ENCODE peak calls at places on chromosomes 4 and X, in seven cellular contexts. M, L, H, S, Z, A and Q are unnamed samples.

GRCh38 chr4:6992728-6993655 is 50.2 kb upstream of the TADA2B start:
- DNase-seq in M (no peak), L (no peak), H (no peak), S (no peak), Z (no peak), A (peak), Q (no peak)

GRCh38 chr4:85209161-85209560 is 242.7 kb upstream of the WDFY3 start:
- DNase-seq in M (no peak), L (no peak), H (no peak), S (no peak), Z (no peak), A (no peak), Q (no peak)

GRCh38 chrX:22399793-22400192 is 127.1 kb downstream of the CBLL2 start:
- DNase-seq in M (no peak), L (no peak), H (no peak), S (no peak), Z (no peak), A (no peak), Q (no peak)

GRCh38 chr4:34733185-34733916 is 1511.0 kb downstream of the ARAP2 start:
- DNase-seq in M (no peak), L (no peak), H (no peak), S (no peak), Z (no peak), A (no peak), Q (no peak)

GRCh38 chrX:44569122-44569521 is 26.5 kb upstream of the FUNDC1 start:
- DNase-seq in M (no peak), L (no peak), H (no peak), S (no peak), Z (no peak), A (no peak), Q (no peak)

GRCh38 chrX:16671005-16671404 is 21.0 kb downstream of the S100G start:
- DNase-seq in M (no peak), L (no peak), H (peak), S (no peak), Z (no peak), A (no peak), Q (no peak)

GRCh38 chr4:6749340-6750171 is 33.0 kb upstream of the KIAA0232 start:
- DNase-seq in M (peak), L (no peak), H (peak), S (peak), Z (peak), A (peak), Q (peak)

GRCh38 chr4:155433636-155434360 is 57.0 kb upstream of the MAP9 start:
- DNase-seq in M (no peak), L (no peak), H (no peak), S (no peak), Z (no peak), A (no peak), Q (no peak)

GRCh38 chr4:159498371-159499115 is 395.7 kb downstream of the RAPGEF2 start:
- DNase-seq in M (no peak), L (no peak), H (no peak), S (no peak), Z (no peak), A (no peak), Q (no peak)

GRCh38 chrX:20265726-20266681 is 705 bp downstream of the RPS6KA3 start:
- DNase-seq in M (no peak), L (peak), H (peak), S (peak), Z (peak), A (no peak), Q (peak)

GRCh38 chr4:150583287-150584197 is 1.6 kb downstream of the MAB21L2 start:
- DNase-seq in M (no peak), L (peak), H (no peak), S (peak), Z (peak), A (no peak), Q (no peak)

GRCh38 chr4:140726776-140727500 is 29.2 kb downstream of the TBC1D9 start:
- DNase-seq in M (no peak), L (no peak), H (peak), S (no peak), Z (no peak), A (no peak), Q (no peak)

GRCh38 chr4:102551946-102552575 is 50.9 kb downstream of the NFKB1 start:
- DNase-seq in M (no peak), L (no peak), H (no peak), S (no peak), Z (no peak), A (no peak), Q (no peak)

GRCh38 chr4:167715176-167715575 is 377.2 kb upstream of the ANXA10 start:
- DNase-seq in M (no peak), L (no peak), H (no peak), S (no peak), Z (no peak), A (no peak), Q (no peak)

GRCh38 chr4:151195801-151196200 is 81.2 kb upstream of the PRSS48 start:
- DNase-seq in M (no peak), L (no peak), H (peak), S (no peak), Z (no peak), A (no peak), Q (no peak)

GRCh38 chrX:2449135-2449886 is 51.5 kb downstream of the DHRSX start:
- DNase-seq in M (no peak), L (no peak), H (no peak), S (no peak), Z (no peak), A (no peak), Q (no peak)

GRCh38 chr4:39821951-39822350 is 124.0 kb downstream of the UBE2K start:
- DNase-seq in M (no peak), L (no peak), H (no peak), S (no peak), Z (no peak), A (no peak), Q (no peak)

GRCh38 chrX:51608071-51608470 is 10.6 kb downstream of the CENPVL3 start:
- DNase-seq in M (no peak), L (no peak), H (no peak), S (no peak), Z (no peak), A (no peak), Q (no peak)

GRCh38 chr4:42638276-42638675 is 18.6 kb downstream of the ATP8A1 start:
- DNase-seq in M (no peak), L (no peak), H (no peak), S (no peak), Z (no peak), A (no peak), Q (no peak)

GRCh38 chrX:49268702-49269009 is 937 bp upstream of the PPP1R3F start:
- DNase-seq in M (no peak), L (no peak), H (no peak), S (no peak), Z (no peak), A (no peak), Q (no peak)

GRCh38 chr4:165294907-165295306 is 32.6 kb upstream of the MSMO1 start:
- DNase-seq in M (no peak), L (no peak), H (no peak), S (no peak), Z (no peak), A (no peak), Q (no peak)

GRCh38 chrX:108090474-108091265 is 672 bp downstream of the PSMD10 start:
- DNase-seq in M (no peak), L (no peak), H (peak), S (no peak), Z (no peak), A (no peak), Q (no peak)

GRCh38 chr4:38190717-38191178 is 230.6 kb downstream of the PTTG2 start:
- DNase-seq in M (no peak), L (peak), H (no peak), S (no peak), Z (no peak), A (no peak), Q (no peak)

GRCh38 chr4:145735330-145735638 is 55.3 kb downstream of the C4orf51 start:
- DNase-seq in M (no peak), L (no peak), H (peak), S (no peak), Z (no peak), A (no peak), Q (no peak)

GRCh38 chr4:145734051-145734450 is 54.1 kb downstream of the C4orf51 start:
- DNase-seq in M (no peak), L (no peak), H (no peak), S (no peak), Z (no peak), A (no peak), Q (no peak)

GRCh38 chr4:145732416-145732815 is 52.5 kb downstream of the C4orf51 start:
- DNase-seq in M (no peak), L (peak), H (no peak), S (peak), Z (no peak), A (no peak), Q (no peak)

GRCh38 chr4:145732001-145732400 is 52.1 kb downstream of the C4orf51 start:
- DNase-seq in M (no peak), L (no peak), H (no peak), S (no peak), Z (no peak), A (no peak), Q (no peak)

DNA sequence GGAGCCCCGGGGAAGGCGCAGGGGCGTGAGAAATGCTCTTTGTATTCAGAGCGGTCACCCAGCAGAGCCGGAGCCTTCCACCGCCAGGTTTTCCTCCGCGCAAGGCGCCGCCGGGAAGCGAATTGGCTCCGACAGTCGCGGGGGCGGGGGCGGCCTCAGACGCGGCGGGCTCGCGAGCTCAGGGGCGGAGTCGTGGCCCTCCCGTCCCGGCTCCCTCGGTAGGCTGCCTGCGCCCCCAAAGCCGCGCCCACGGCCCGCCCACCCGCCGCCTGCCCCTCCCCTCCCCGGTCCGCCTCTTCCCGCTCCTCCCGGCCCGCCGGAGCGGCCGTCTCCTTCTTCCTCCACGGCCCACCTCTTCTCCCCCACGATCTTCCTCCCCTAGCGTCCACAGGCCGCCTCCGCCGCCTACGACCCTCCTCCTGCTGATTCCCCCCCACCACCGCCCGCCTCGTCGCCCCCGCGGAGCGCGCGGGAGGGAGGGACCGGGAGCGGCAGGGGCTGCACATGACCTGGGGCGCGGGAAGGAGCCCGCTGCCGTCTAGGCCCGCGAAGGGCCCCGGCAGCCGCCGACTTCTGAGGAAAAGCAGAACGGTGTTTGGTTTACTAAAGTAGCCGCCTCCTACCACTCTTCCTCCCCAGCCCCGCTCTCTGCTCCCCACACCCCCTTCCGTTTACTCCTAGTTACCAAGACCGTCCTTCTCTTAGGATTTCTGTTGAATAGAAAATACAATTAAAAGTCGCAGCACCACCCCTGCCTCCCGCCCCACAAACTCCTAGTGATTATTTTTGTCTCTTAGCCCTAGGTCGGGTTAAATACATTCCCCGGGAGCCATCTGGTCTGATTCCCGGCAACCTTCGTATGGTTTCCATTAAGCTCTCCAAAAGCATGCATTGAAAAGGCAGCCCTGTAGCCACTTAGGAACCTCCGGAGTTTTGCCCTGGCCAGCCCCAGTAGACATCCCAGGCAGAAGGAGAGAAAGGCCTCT is 53.2 kb downstream of the C4orf51 start:
- DNase-seq in M (peak), L (peak), H (peak), S (peak), Z (peak), A (peak), Q (peak)
- TF ChIP-seq POLR2A in M (peak), L (peak), H (peak), S (peak), Z (peak), A (no peak), Q (peak)

GRCh38 chr4:168846414-168846813 is 163.6 kb downstream of the CBR4 start:
- DNase-seq in M (no peak), L (no peak), H (no peak), S (no peak), Z (no peak), A (no peak), Q (no peak)
- H3K27ac ChIP-seq in M (peak), L (no peak), H (no peak), S (peak), Z (no peak), A (peak), Q (no peak)

GRCh38 chr4:158161561-158162354 is 11.1 kb downstream of the GASK1B start:
- DNase-seq in M (no peak), L (no peak), H (peak), S (no peak), Z (no peak), A (no peak), Q (no peak)
- TF ChIP-seq EP300 in M (peak), L (no peak), H (peak), S (no peak), Z (peak), A (no peak), Q (no peak)

GRCh38 chrX:38305971-38306370 is 21.3 kb downstream of the RPGR start:
- DNase-seq in M (no peak), L (no peak), H (no peak), S (no peak), Z (no peak), A (no peak), Q (no peak)
- TF ChIP-seq POLR2A in M (no peak), L (no peak), H (no peak), S (no peak), Z (no peak), A (no peak), Q (no peak)

DNA sequence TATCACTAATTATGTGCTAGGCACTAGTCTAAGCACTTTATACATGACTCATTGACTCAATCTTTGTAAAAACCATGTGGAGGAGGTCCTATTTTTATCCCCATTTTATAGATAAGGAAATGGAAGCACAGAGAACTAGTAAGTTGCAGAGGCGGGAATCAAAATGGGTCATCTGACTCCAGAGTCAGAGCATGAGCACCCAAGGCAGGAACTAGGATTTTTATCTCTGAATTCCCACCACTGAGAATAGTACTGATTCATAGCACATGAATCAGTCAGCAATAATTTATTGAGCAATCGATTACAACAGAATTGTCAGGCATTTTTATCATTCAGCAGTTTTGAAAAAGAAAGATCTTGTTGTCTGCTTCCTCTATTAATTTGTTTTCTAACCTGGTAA is 19.3 kb downstream of the SCARB2 start:
- DNase-seq in M (no peak), L (no peak), H (peak), S (no peak), Z (no peak), A (no peak), Q (no peak)
- H3K27ac ChIP-seq in M (peak), L (no peak), H (no peak), S (peak), Z (peak), A (peak), Q (peak)

GRCh38 chr4:145734576-145735329 is 54.8 kb downstream of the C4orf51 start:
- DNase-seq in M (peak), L (peak), H (peak), S (peak), Z (no peak), A (peak), Q (peak)
- TF ChIP-seq EP300 in M (peak), L (no peak), H (peak), S (no peak), Z (no peak), A (peak), Q (no peak)

GRCh38 chrX:13252726-13253125 is 67.1 kb downstream of the ATXN3L start:
- DNase-seq in M (no peak), L (no peak), H (no peak), S (no peak), Z (no peak), A (no peak), Q (no peak)

GRCh38 chrX:13256562-13256961 is 63.3 kb downstream of the ATXN3L start:
- DNase-seq in M (no peak), L (no peak), H (no peak), S (no peak), Z (no peak), A (no peak), Q (no peak)

GRCh38 chrX:13253223-13253622 is 66.6 kb downstream of the ATXN3L start:
- DNase-seq in M (no peak), L (no peak), H (no peak), S (no peak), Z (no peak), A (no peak), Q (no peak)

GRCh38 chrX:13254870-13255269 is 65.0 kb downstream of the ATXN3L start:
- DNase-seq in M (no peak), L (no peak), H (no peak), S (no peak), Z (no peak), A (no peak), Q (no peak)

DNA sequence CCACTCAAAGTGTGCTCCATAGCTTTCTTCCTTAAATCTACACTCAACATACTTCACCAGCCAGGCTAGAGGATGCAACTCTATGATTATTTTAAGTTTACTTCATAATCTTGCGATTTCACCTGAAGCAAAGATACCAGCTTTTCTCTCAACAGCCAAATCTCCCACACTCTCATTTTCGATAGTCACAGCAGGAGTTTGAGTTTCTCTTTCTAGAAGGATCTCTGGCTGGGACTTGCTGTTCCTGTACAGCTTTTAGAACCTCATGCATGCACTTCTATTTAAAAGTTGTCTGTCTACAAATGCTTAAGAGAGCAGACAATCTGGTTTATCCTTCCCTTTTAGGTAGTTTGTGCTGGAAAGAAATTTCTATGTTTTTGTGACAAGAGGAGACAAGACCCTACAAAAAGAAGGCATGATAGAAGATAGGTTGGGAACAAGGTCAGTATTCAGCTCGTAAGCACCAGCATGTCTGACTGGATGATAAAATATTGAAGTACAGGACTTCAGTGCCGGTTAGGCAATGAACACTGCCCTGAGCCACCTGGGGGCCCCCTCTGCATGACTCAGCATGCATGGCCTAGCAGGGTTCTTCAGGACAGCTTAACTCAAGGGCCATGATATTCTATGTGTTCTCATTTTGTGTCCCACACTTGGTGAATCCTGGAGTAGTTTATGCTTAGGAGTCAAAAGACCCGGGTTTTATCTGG is 65.6 kb downstream of the ATXN3L start:
- DNase-seq in M (no peak), L (no peak), H (no peak), S (peak), Z (no peak), A (no peak), Q (no peak)
- TF ChIP-seq POLR2A in M (no peak), L (no peak), H (no peak), S (no peak), Z (no peak), A (no peak), Q (no peak)

GRCh38 chrX:25001808-25002657 is 13.7 kb downstream of the ARX start:
- DNase-seq in M (no peak), L (peak), H (no peak), S (no peak), Z (peak), A (no peak), Q (no peak)
- H3K27ac ChIP-seq in M (no peak), L (peak), H (no peak), S (no peak), Z (no peak), A (no peak), Q (no peak)

DNA sequence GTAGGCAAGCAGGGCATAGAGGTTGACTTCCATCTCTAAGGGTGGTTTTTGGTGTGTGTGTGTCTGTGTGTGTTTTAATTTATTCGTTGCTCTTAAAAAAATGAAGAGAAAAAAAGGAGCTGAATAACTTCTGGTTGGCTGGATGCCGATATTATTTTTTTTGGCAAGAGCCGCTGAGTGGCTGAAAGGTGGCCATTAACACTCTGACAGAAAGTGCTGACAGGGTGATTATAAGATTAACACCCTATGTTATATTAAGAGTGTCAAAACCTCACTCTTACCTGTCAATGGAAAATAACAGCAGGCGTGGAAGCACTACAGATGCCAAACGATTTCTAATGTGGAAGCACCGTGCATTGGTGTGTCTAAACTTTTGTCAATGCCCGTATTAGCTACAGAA is 622.5 kb downstream of the ANKRD50 start:
- DNase-seq in M (no peak), L (no peak), H (no peak), S (no peak), Z (no peak), A (no peak), Q (no peak)
- TF ChIP-seq EP300 in M (no peak), L (no peak), H (no peak), S (no peak), Z (no peak), A (no peak), Q (no peak)